ENCODE peak calls at places on chromosome 12, in ten cellular contexts. Y is NCI-H1417; O is AG10803; I is GM23248; W is hypothalamus; U is NCI-H2081; Z is stimulated activated CD4-positive, alpha-beta T cell treated with anti-CD3 and anti-CD28 coated beads, Interleukin-2, amount 100 ng/mL, for 48 hours; M is HEK293T; P is iris pigment epithelial cell; T is fibroblast of pulmonary artery. C is an unnamed sample.

GRCh38 chr12:5138256-5138655 is 94.6 kb downstream of the KCNA5 start:
- DNase-seq in Y (no peak), O (peak), I (peak), W (no peak), U (no peak), Z (no peak), M (no peak), P (no peak), T (no peak), C (no peak)

GRCh38 chr12:98741615-98742265 is 96.7 kb downstream of the APAF1 start:
- DNase-seq in Y (peak), O (no peak), I (no peak), W (no peak), U (no peak), Z (peak), M (peak), P (peak), T (no peak), C (no peak)

GRCh38 chr12:54587315-54587821 is 1.1 kb downstream of the PPP1R1A start:
- DNase-seq in Y (peak), O (no peak), I (peak), W (peak), U (no peak), Z (no peak), M (no peak), P (no peak), T (no peak), C (no peak)

GRCh38 chr12:52515927-52516831 is 4.0 kb downstream of the KRT5 start:
- DNase-seq in Y (no peak), O (peak), I (peak), W (no peak), U (no peak), Z (no peak), M (no peak), P (no peak), T (peak), C (no peak)

GRCh38 chr12:66074561-66074960 is 56.0 kb downstream of the LLPH start:
- DNase-seq in Y (no peak), O (peak), I (peak), W (no peak), U (no peak), Z (no peak), M (no peak), P (peak), T (peak), C (no peak)

GRCh38 chr12:11500222-11500860 is 105.0 kb upstream of the PRB2 start:
- DNase-seq in Y (peak), O (peak), I (peak), W (peak), U (no peak), Z (peak), M (peak), P (peak), T (peak), C (no peak)

GRCh38 chr12:57101892-57102695 is 9.1 kb downstream of the STAT6 start:
- DNase-seq in Y (no peak), O (no peak), I (no peak), W (no peak), U (no peak), Z (no peak), M (no peak), P (peak), T (no peak), C (no peak)

GRCh38 chr12:5222011-5222461 is 178.4 kb downstream of the KCNA5 start:
- DNase-seq in Y (peak), O (no peak), I (no peak), W (no peak), U (peak), Z (no peak), M (no peak), P (no peak), T (no peak), C (no peak)

GRCh38 chr12:41206298-41206697 is 18.2 kb downstream of the PDZRN4 start:
- DNase-seq in Y (no peak), O (no peak), I (no peak), W (no peak), U (no peak), Z (no peak), M (no peak), P (no peak), T (no peak), C (no peak)